ENCODE peak calls at places on chromosomes 6 and 20, in nine cellular contexts. K is cardiac muscle cell, U is neural progenitor cell, X is fibroblast of lung, D is A673, G is neuronal stem cell, I is tibial nerve, O is body of pancreas, B is stomach. Y is an unnamed sample.

GRCh38 chr20:51487525-51488279 is 54.8 kb downstream of the NFATC2 start:
- DNase-seq in K (peak), U (no peak), X (peak), O (no peak), D (peak), I (no peak), G (no peak), B (no peak), Y (no peak)

GRCh38 chr6:119974430-119975159 is 625.0 kb upstream of the MAN1A1 start:
- DNase-seq in U (no peak), I (no peak), D (no peak), K (no peak), O (no peak), X (no peak), G (no peak), B (no peak), Y (no peak)

GRCh38 chr6:7146079-7146828 is 38.5 kb downstream of the RREB1 start:
- DNase-seq in B (peak), O (peak), X (peak), G (no peak), U (no peak), K (peak), D (no peak), I (no peak), Y (peak)

GRCh38 chr20:8909596-8909995 is 159.3 kb upstream of the PLCB4 start:
- DNase-seq in X (no peak), K (no peak), D (no peak), U (no peak), O (no peak), I (no peak), B (no peak), G (no peak), Y (no peak)

GRCh38 chr6:131917763-131918649 is 33.2 kb downstream of the CCN2 start:
- DNase-seq in B (no peak), X (no peak), G (no peak), O (no peak), D (no peak), U (no peak), K (no peak), I (no peak), Y (no peak)

GRCh38 chr6:160765412-160765811 is 63.4 kb downstream of the PLG start:
- DNase-seq in U (no peak), I (no peak), X (no peak), K (no peak), B (no peak), D (no peak), G (no peak), O (no peak), Y (no peak)

GRCh38 chr6:5173862-5174643 is 86.7 kb downstream of the LYRM4 start:
- DNase-seq in G (no peak), O (no peak), K (no peak), U (no peak), D (peak), B (no peak), X (no peak), I (no peak), Y (no peak)

GRCh38 chr20:53707341-53708102 is 113.9 kb upstream of the ZNF217 start:
- DNase-seq in O (no peak), K (no peak), X (peak), I (no peak), U (no peak), D (no peak), G (no peak), B (no peak), Y (no peak)

GRCh38 chr20:59403962-59404314 is 103.5 kb downstream of the EDN3 start:
- DNase-seq in B (no peak), O (no peak), G (no peak), I (no peak), U (no peak), X (no peak), D (no peak), K (no peak), Y (no peak)

GRCh38 chr6:108489699-108490098 is 71.0 kb upstream of the FOXO3 start:
- DNase-seq in D (no peak), K (no peak), I (no peak), B (no peak), U (no peak), O (no peak), G (no peak), X (no peak), Y (no peak)

GRCh38 chr6:32973144-32973854 is 4.9 kb downstream of the BRD2 start:
- DNase-seq in I (no peak), X (no peak), G (peak), B (peak), K (no peak), D (peak), O (peak), U (peak), Y (peak)

GRCh38 chr6:35719830-35720733 is 16.8 kb upstream of the ARMC12 start:
- DNase-seq in U (peak), D (peak), O (peak), B (no peak), I (no peak), X (peak), G (no peak), K (peak), Y (peak)

GRCh38 chr6:91031581-91031980 is 444.7 kb upstream of the MAP3K7 start:
- DNase-seq in D (peak), B (no peak), U (no peak), I (no peak), K (no peak), G (no peak), X (no peak), O (no peak), Y (no peak)

GRCh38 chr6:163146036-163146435 is 268.5 kb upstream of the QKI start:
- DNase-seq in U (no peak), D (no peak), O (no peak), I (no peak), G (no peak), B (no peak), X (no peak), K (no peak), Y (no peak)

GRCh38 chr20:5181955-5182354 is 55.1 kb downstream of the CDS2 start:
- DNase-seq in U (no peak), X (peak), G (no peak), D (no peak), B (no peak), O (no peak), I (no peak), K (peak), Y (no peak)

GRCh38 chr20:58179432-58180099 is 48.9 kb downstream of the ANKRD60 start:
- DNase-seq in U (peak), O (peak), I (peak), D (peak), X (peak), K (peak), G (peak), B (peak), Y (no peak)

GRCh38 chr20:32764000-32764960 is 2.1 kb downstream of the DNMT3B start:
- DNase-seq in U (peak), X (no peak), K (no peak), G (no peak), I (no peak), D (no peak), B (no peak), O (no peak), Y (no peak)

GRCh38 chr20:61835301-61835700 is 230.4 kb downstream of the TAF4 start:
- DNase-seq in D (no peak), X (no peak), I (no peak), K (no peak), G (no peak), O (no peak), B (no peak), U (no peak), Y (no peak)

GRCh38 chr6:38517005-38517404 is 122.7 kb downstream of the BTBD9 start:
- DNase-seq in B (no peak), D (no peak), K (no peak), O (no peak), U (no peak), I (no peak), X (no peak), G (no peak), Y (no peak)

GRCh38 chr6:39800388-39801032 is 8.3 kb downstream of the DAAM2 start:
- DNase-seq in B (no peak), K (no peak), O (no peak), D (no peak), I (no peak), X (no peak), U (no peak), G (no peak), Y (no peak)

GRCh38 chr6:85579581-85579980 is 14.1 kb downstream of the SNX14 start:
- DNase-seq in D (no peak), G (no peak), I (no peak), X (no peak), O (no peak), B (no peak), U (no peak), K (no peak), Y (no peak)

GRCh38 chr6:109258129-109258528 is 124.1 kb downstream of the CD164 start:
- DNase-seq in U (no peak), B (no peak), K (no peak), I (no peak), D (no peak), O (no peak), G (no peak), X (no peak), Y (no peak)

GRCh38 chr6:121934461-121934860 is 465.0 kb upstream of the HSF2 start:
- DNase-seq in O (no peak), G (no peak), K (no peak), U (no peak), I (no peak), X (no peak), D (peak), B (no peak), Y (no peak)
- H3K4me3 ChIP-seq in O (no peak), G (no peak), K (no peak), U (no peak), I (no peak), X (no peak), D (no peak), B (no peak), Y (no peak)

GRCh38 chr6:167212716-167213011 is 54.9 kb upstream of the GPR31 start:
- DNase-seq in X (no peak), O (no peak), K (no peak), D (no peak), G (no peak), B (no peak), I (no peak), U (no peak), Y (no peak)
- H3K4me3 ChIP-seq in X (no peak), O (no peak), K (no peak), D (no peak), G (no peak), B (no peak), I (no peak), U (no peak), Y (no peak)

GRCh38 chr6:10880366-10880765 is 1.5 kb downstream of the GCM2 start:
- DNase-seq in X (no peak), D (no peak), O (no peak), G (no peak), B (no peak), K (no peak), I (no peak), U (no peak), Y (no peak)

GRCh38 chr6:10890151-10890550 is 3.3 kb downstream of the SYCP2L start:
- DNase-seq in X (no peak), K (no peak), O (no peak), U (no peak), G (no peak), D (no peak), B (no peak), I (no peak), Y (no peak)

GRCh38 chr6:10882654-10883053 is 813 bp upstream of the GCM2 start:
- DNase-seq in D (no peak), I (no peak), G (peak), K (peak), B (no peak), O (no peak), U (peak), X (no peak), Y (no peak)

GRCh38 chr6:10883312-10884244 is 1.7 kb upstream of the GCM2 start:
- DNase-seq in K (no peak), X (no peak), O (no peak), U (peak), D (no peak), G (peak), B (no peak), I (no peak), Y (no peak)

DNA sequence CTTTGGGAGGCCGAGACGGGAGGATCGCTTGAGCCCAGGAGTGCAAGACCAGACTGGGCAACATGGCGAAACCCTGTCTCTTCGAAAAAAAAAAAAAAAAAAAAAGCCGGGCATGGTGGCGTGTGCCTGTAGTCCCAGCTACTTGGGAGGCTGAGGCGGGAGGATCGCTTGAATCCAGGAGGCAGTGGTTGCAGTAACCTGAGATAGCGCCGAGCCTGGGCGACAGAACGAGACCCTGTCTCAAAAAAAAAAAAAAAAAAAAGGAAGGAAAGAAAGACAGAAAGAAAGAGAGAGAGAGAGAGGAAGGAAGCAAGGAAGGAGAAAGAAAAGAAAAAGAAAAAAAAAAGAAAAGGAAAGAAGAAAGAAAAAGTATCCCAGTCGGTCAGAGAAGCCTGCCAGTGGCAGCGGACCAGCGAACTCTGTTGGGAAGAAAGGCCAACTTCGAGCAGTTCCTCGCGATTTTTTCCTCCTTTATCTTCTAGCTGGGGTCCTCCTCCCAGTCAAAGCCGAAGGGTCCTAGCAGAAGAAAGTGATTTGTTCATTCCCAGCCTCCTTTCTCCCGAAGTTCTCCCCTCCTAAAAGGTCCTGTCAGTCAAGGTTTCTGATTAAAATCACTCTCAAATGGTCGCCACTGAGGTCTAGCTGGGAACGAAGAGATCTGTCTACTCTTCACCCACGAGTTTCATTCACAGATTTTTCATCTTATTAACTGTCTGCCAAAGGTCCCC is 2.4 kb upstream of the SYCP2L start:
- DNase-seq in U (peak), D (no peak), X (no peak), G (peak), I (no peak), O (no peak), K (no peak), B (no peak), Y (no peak)
- H3K4me3 ChIP-seq in U (peak), D (no peak), X (no peak), G (no peak), I (no peak), O (no peak), K (no peak), B (no peak), Y (no peak)

GRCh38 chr6:83431545-83432165 is 804 bp upstream of the ME1 start:
- DNase-seq in D (no peak), O (peak), B (peak), K (no peak), G (no peak), X (no peak), U (no peak), I (no peak), Y (peak)
- H3K4me3 ChIP-seq in D (peak), O (no peak), B (peak), K (no peak), G (no peak), X (peak), U (peak), I (peak), Y (no peak)

GRCh38 chr6:101402618-101403002 is 9.1 kb downstream of the GRIK2 start:
- DNase-seq in D (no peak), O (peak), I (no peak), G (peak), X (no peak), B (no peak), U (peak), K (no peak), Y (peak)
- H3K4me3 ChIP-seq in D (no peak), O (no peak), I (no peak), G (peak), X (no peak), B (no peak), U (peak), K (peak), Y (no peak)

DNA sequence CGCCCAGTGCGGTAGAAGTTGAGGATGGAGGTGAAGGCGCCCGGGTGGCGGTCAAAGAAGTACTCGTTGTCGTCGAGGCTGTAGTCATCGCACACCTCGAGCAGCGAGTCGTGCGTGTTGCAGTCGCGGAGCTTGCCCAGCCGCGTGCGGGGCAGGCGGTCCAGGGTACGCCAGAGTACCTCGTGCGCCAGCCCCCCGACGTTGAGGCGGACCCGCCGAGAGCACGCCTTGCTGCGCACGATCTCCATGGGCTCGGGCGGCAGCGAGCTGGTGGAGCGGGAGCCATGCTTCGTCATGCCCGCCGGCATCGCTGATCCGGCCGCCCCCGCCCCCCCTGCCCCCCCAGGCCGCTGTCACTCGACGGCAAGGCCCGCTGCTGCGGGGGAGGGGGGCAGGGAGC is 295 bp downstream of the KCNB1 start:
- DNase-seq in I (no peak), K (no peak), O (no peak), D (no peak), X (no peak), U (peak), B (no peak), G (no peak), Y (no peak)
- H3K4me3 ChIP-seq in I (no peak), K (no peak), O (no peak), D (no peak), X (no peak), U (no peak), B (peak), G (no peak), Y (no peak)

GRCh38 chr6:46606318-46606717 is 46.3 kb downstream of the CYP39A1 start:
- DNase-seq in U (no peak), B (no peak), I (no peak), O (no peak), K (no peak), D (no peak), G (no peak), X (peak), Y (no peak)
- H3K4me3 ChIP-seq in U (no peak), B (no peak), I (no peak), O (no peak), K (no peak), D (no peak), G (no peak), X (no peak), Y (no peak)

GRCh38 chr20:31739550-31739863 is 417 bp downstream of the TPX2 start:
- DNase-seq in B (no peak), U (no peak), D (no peak), I (no peak), X (no peak), G (no peak), K (no peak), O (no peak), Y (no peak)

GRCh38 chr20:31738729-31739549 is at the start of gene TPX2:
- DNase-seq in X (peak), G (peak), O (peak), I (peak), B (peak), K (peak), D (peak), U (peak), Y (peak)

GRCh38 chr20:31740208-31740607 is 1.1 kb downstream of the TPX2 start:
- DNase-seq in U (peak), I (no peak), G (no peak), O (no peak), K (peak), B (no peak), D (peak), X (peak), Y (no peak)

GRCh38 chr20:31746068-31746878 is 7.2 kb downstream of the TPX2 start:
- DNase-seq in B (no peak), I (no peak), X (no peak), O (no peak), D (no peak), G (no peak), K (no peak), U (no peak), Y (no peak)

DNA sequence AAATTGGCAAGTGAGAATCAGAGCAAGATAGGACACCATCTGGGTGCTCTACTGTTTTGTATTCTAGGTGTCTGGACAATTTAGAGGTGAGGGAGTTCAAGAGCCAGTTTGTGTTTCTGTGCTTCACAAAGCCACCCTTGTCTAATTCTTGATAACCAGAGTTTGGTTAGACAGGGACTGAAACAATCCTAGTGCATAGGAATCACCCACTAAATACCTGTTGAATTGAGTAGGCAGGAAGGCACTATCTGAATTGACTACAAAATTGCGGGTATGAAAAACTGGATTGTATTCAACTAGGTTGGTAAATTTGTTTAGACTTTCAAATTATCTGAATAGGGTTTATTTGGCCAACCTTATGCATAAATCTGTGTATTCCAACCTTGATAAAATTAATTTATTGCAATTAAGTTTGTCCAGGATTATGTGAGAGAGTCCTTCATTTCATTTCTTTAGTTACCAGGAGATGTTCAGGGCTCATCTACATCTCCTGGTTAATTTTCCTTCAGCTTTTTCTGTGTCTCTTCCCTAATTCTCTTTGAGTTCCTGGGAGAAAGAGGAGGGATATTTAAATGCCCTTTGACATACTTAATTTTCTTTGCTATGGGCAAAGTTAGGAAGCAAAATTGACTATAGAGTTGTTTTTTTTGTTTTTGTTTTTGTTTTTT is 1.7 kb downstream of the TPX2 start:
- DNase-seq in B (no peak), K (no peak), O (no peak), X (no peak), D (no peak), U (no peak), I (no peak), G (no peak), Y (no peak)
- H3K4me3 ChIP-seq in B (peak), K (peak), O (no peak), X (peak), D (peak), U (peak), I (no peak), G (peak), Y (no peak)

Y was measured in mucosa of descending colon.